ENCODE peak calls at places on chromosomes 16 and 17, in five cellular contexts. One of them, this sample, is unnamed.

GRCh38 chr16:86931410-86931941 is 353.1 kb downstream of the FOXL1 start:
- DNase-seq in skeletal muscle cell: peak
- DNase-seq in adrenal gland: peak
- DNase-seq in neural progenitor cell: no peak
- DNase-seq in fibroblast of the aortic adventitia: peak
- DNase-seq in this sample: peak

GRCh38 chr16:75118943-75119539 is 2.5 kb upstream of the LDHD start:
- DNase-seq in fibroblast of the aortic adventitia: no peak
- DNase-seq in skeletal muscle cell: no peak
- DNase-seq in adrenal gland: no peak
- DNase-seq in neural progenitor cell: no peak
- DNase-seq in this sample: no peak

GRCh38 chr16:26816885-26817571 is 249.7 kb upstream of the C16orf82 start:
- DNase-seq in skeletal muscle cell: no peak
- DNase-seq in fibroblast of the aortic adventitia: no peak
- DNase-seq in neural progenitor cell: no peak
- DNase-seq in adrenal gland: no peak
- DNase-seq in this sample: no peak

GRCh38 chr17:78124081-78124835 is 4.3 kb downstream of the TMC6 start:
- DNase-seq in adrenal gland: no peak
- DNase-seq in skeletal muscle cell: no peak
- DNase-seq in neural progenitor cell: no peak
- DNase-seq in fibroblast of the aortic adventitia: no peak
- DNase-seq in this sample: no peak

GRCh38 chr17:51029568-51030463 is 90.9 kb downstream of the SPAG9 start:
- DNase-seq in neural progenitor cell: no peak
- DNase-seq in fibroblast of the aortic adventitia: peak
- DNase-seq in adrenal gland: no peak
- DNase-seq in skeletal muscle cell: no peak
- DNase-seq in this sample: no peak

GRCh38 chr16:15807603-15808009 is 49.2 kb downstream of the MYH11 start:
- DNase-seq in adrenal gland: no peak
- DNase-seq in fibroblast of the aortic adventitia: peak
- DNase-seq in skeletal muscle cell: no peak
- DNase-seq in neural progenitor cell: peak
- DNase-seq in this sample: no peak

GRCh38 chr17:81484195-81484979 is 28.2 kb downstream of the ACTG1 start:
- DNase-seq in fibroblast of the aortic adventitia: peak
- DNase-seq in neural progenitor cell: peak
- DNase-seq in skeletal muscle cell: no peak
- DNase-seq in adrenal gland: peak
- DNase-seq in this sample: peak

GRCh38 chr17:2023692-2024571 is 1.2 kb downstream of the RTN4RL1 start:
- DNase-seq in neural progenitor cell: peak
- DNase-seq in adrenal gland: peak
- DNase-seq in fibroblast of the aortic adventitia: peak
- DNase-seq in skeletal muscle cell: no peak
- DNase-seq in this sample: no peak

GRCh38 chr16:28218109-28218508 is 6.3 kb upstream of the XPO6 start:
- DNase-seq in skeletal muscle cell: no peak
- DNase-seq in fibroblast of the aortic adventitia: peak
- DNase-seq in adrenal gland: peak
- DNase-seq in neural progenitor cell: peak
- DNase-seq in this sample: no peak

GRCh38 chr17:65984299-65984698 is 207.6 kb downstream of the CEP112 start:
- DNase-seq in neural progenitor cell: no peak
- DNase-seq in skeletal muscle cell: no peak
- DNase-seq in adrenal gland: no peak
- DNase-seq in fibroblast of the aortic adventitia: peak
- DNase-seq in this sample: no peak

GRCh38 chr17:1398028-1398427 is 2.0 kb downstream of the YWHAE start:
- DNase-seq in neural progenitor cell: no peak
- DNase-seq in adrenal gland: no peak
- DNase-seq in skeletal muscle cell: no peak
- DNase-seq in fibroblast of the aortic adventitia: peak
- DNase-seq in this sample: no peak

GRCh38 chr17:31224366-31224765 is 72.7 kb downstream of the OMG start:
- DNase-seq in adrenal gland: no peak
- DNase-seq in neural progenitor cell: no peak
- DNase-seq in fibroblast of the aortic adventitia: peak
- DNase-seq in skeletal muscle cell: no peak
- DNase-seq in this sample: no peak

GRCh38 chr16:86751081-86752030 is 173.0 kb downstream of the FOXL1 start:
- DNase-seq in adrenal gland: no peak
- DNase-seq in skeletal muscle cell: peak
- DNase-seq in neural progenitor cell: no peak
- DNase-seq in fibroblast of the aortic adventitia: peak
- DNase-seq in this sample: no peak

GRCh38 chr16:17194190-17194780 is 276.5 kb downstream of the XYLT1 start:
- DNase-seq in fibroblast of the aortic adventitia: peak
- DNase-seq in adrenal gland: peak
- DNase-seq in skeletal muscle cell: no peak
- DNase-seq in neural progenitor cell: peak
- DNase-seq in this sample: peak

GRCh38 chr17:79612468-79613194 is 1.8 kb upstream of the RBFOX3 start:
- DNase-seq in adrenal gland: peak
- DNase-seq in neural progenitor cell: peak
- DNase-seq in fibroblast of the aortic adventitia: peak
- DNase-seq in skeletal muscle cell: no peak
- DNase-seq in this sample: no peak

GRCh38 chr16:4087990-4088577 is 28.2 kb downstream of the ADCY9 start:
- DNase-seq in neural progenitor cell: no peak
- DNase-seq in skeletal muscle cell: no peak
- DNase-seq in fibroblast of the aortic adventitia: no peak
- DNase-seq in adrenal gland: no peak
- DNase-seq in this sample: no peak

GRCh38 chr16:776824-777223 is 11.4 kb downstream of the RPUSD1 start:
- DNase-seq in adrenal gland: no peak
- DNase-seq in fibroblast of the aortic adventitia: no peak
- DNase-seq in skeletal muscle cell: no peak
- DNase-seq in neural progenitor cell: no peak
- DNase-seq in this sample: no peak

GRCh38 chr16:64292953-64293352 is 828.9 kb downstream of the CDH11 start:
- DNase-seq in skeletal muscle cell: no peak
- DNase-seq in fibroblast of the aortic adventitia: peak
- DNase-seq in adrenal gland: no peak
- DNase-seq in neural progenitor cell: no peak
- DNase-seq in this sample: no peak

GRCh38 chr17:32281011-32281451 is 15.4 kb downstream of the RHBDL3 start:
- DNase-seq in skeletal muscle cell: no peak
- DNase-seq in adrenal gland: peak
- DNase-seq in fibroblast of the aortic adventitia: no peak
- DNase-seq in neural progenitor cell: peak
- DNase-seq in this sample: peak

GRCh38 chr16:72934661-72935403 is 113.1 kb downstream of the ZFHX3 start:
- DNase-seq in neural progenitor cell: no peak
- DNase-seq in fibroblast of the aortic adventitia: peak
- DNase-seq in skeletal muscle cell: peak
- DNase-seq in adrenal gland: peak
- DNase-seq in this sample: no peak

GRCh38 chr16:55082594-55082982 is 151.9 kb downstream of the IRX5 start:
- DNase-seq in adrenal gland: no peak
- DNase-seq in neural progenitor cell: no peak
- DNase-seq in skeletal muscle cell: no peak
- DNase-seq in fibroblast of the aortic adventitia: no peak
- DNase-seq in this sample: no peak

GRCh38 chr17:45346255-45347015 is 29.6 kb upstream of the MAP3K14 start:
- DNase-seq in neural progenitor cell: no peak
- DNase-seq in adrenal gland: no peak
- DNase-seq in fibroblast of the aortic adventitia: peak
- DNase-seq in skeletal muscle cell: peak
- DNase-seq in this sample: no peak

GRCh38 chr17:64252831-64253230 is 10.2 kb downstream of the TEX2 start:
- DNase-seq in skeletal muscle cell: no peak
- DNase-seq in adrenal gland: no peak
- DNase-seq in neural progenitor cell: no peak
- DNase-seq in fibroblast of the aortic adventitia: no peak
- DNase-seq in this sample: no peak

GRCh38 chr17:164536-165235 is 16.8 kb downstream of the DOC2B start:
- DNase-seq in skeletal muscle cell: no peak
- DNase-seq in neural progenitor cell: peak
- DNase-seq in fibroblast of the aortic adventitia: peak
- DNase-seq in adrenal gland: peak
- DNase-seq in this sample: peak

GRCh38 chr16:30896890-30897730 is 696 bp downstream of the CTF1 start:
- DNase-seq in neural progenitor cell: peak
- DNase-seq in adrenal gland: peak
- DNase-seq in skeletal muscle cell: peak
- DNase-seq in fibroblast of the aortic adventitia: peak
- DNase-seq in this sample: peak

GRCh38 chr17:60372790-60373483 is 19.0 kb downstream of the USP32 start:
- DNase-seq in skeletal muscle cell: no peak
- DNase-seq in adrenal gland: no peak
- DNase-seq in fibroblast of the aortic adventitia: peak
- DNase-seq in neural progenitor cell: no peak
- DNase-seq in this sample: no peak

DNA sequence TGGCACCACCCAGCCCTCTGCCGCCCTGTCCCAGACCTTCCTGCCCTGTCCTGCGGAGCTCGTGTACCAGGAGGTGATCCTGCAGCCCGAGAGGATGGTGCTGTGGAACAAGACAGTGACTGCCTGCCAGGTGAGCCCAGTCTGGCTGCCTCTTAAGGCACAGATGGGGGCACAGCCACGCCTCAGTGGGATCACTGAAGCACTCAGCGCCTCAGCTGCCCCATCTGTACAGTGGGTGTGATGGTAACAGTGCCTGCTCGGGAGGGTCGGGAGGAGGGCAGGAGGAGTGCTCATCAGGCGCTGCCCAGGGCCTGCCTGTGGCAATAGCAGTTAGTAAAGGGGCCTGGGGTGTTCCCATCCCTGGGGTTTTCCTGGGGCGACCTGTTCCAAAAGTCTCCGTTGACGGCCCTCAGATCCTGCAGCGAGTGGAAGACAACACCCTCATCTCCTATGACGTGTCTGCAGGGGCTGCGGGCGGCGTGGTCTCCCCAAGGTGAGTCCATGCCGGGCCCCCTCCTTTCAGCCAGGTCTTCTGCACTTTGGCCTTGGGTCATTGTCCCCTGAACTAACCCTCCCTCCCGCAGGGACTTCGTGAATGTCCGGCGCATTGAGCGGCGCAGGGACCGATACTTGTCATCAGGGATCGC is 4.6 kb upstream of the TCAP start:
- DNase-seq in adrenal gland: no peak
- DNase-seq in fibroblast of the aortic adventitia: no peak
- DNase-seq in skeletal muscle cell: no peak
- DNase-seq in neural progenitor cell: no peak
- DNase-seq in this sample: no peak
- H3K4me3 ChIP-seq in adrenal gland: no peak
- H3K4me3 ChIP-seq in fibroblast of the aortic adventitia: no peak
- H3K4me3 ChIP-seq in skeletal muscle cell: no peak
- H3K4me3 ChIP-seq in neural progenitor cell: no peak
- H3K4me3 ChIP-seq in this sample: peak

DNA sequence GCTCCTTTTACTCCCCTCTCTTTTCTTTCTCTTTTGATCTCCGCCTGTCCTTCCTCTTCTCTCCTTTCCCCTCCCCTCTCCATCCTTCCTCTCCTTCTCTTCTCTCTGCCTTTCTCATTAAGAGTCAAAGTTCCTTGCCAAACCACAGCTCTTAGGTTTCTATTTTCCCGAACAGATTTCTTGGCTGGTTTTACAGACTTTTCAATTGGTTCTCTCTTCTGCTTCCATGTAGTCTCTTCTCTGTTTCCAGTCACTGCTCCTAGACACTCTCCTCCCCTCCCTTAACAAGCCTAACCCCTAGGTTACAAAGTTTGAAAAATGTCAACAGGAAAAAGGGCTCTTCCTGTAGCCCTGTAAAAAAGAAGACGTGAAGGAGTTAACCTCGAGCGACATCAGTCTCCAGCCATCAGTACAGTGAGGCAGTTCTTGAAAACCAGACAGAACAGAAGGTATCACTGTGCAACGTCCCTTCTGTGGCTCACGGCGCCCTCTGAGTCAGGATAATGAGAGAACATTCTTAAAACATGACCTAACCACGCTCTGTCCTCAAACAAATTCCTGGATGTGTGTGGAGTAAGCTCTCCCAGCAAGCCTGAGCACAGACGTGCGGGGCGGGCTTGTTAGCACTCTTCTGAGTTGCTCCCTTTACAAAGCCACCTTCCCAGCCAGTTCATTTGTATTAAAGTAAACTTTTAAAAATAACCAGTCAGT is 11.6 kb upstream of the MARCHF10 start:
- DNase-seq in fibroblast of the aortic adventitia: peak
- DNase-seq in skeletal muscle cell: peak
- DNase-seq in adrenal gland: peak
- DNase-seq in neural progenitor cell: peak
- DNase-seq in this sample: peak
- H3K4me3 ChIP-seq in fibroblast of the aortic adventitia: peak
- H3K4me3 ChIP-seq in skeletal muscle cell: peak
- H3K4me3 ChIP-seq in adrenal gland: no peak
- H3K4me3 ChIP-seq in neural progenitor cell: no peak
- H3K4me3 ChIP-seq in this sample: no peak

DNA sequence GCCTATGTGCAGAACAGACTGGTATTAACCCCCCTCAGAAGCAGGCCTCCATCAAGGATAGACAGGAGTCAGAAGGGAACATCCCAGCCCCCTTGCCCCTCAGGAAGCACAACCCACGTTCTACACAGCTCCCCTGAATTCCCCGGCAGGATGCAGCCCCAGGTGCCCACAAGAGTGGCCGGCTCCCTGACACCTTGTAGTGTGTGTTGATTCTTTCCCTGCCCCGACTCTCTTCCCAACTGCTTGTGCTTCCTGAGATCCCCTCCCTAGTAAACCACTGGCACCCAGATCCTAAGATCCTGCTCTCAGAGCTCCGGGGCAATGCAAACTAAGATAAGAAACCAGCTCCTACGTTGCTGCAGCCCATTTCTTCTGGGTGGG is 34.8 kb upstream of the LITAF start:
- DNase-seq in fibroblast of the aortic adventitia: no peak
- DNase-seq in adrenal gland: no peak
- DNase-seq in neural progenitor cell: no peak
- DNase-seq in skeletal muscle cell: no peak
- DNase-seq in this sample: no peak
- H3K4me3 ChIP-seq in fibroblast of the aortic adventitia: peak
- H3K4me3 ChIP-seq in adrenal gland: no peak
- H3K4me3 ChIP-seq in neural progenitor cell: no peak
- H3K4me3 ChIP-seq in skeletal muscle cell: no peak
- H3K4me3 ChIP-seq in this sample: peak

DNA sequence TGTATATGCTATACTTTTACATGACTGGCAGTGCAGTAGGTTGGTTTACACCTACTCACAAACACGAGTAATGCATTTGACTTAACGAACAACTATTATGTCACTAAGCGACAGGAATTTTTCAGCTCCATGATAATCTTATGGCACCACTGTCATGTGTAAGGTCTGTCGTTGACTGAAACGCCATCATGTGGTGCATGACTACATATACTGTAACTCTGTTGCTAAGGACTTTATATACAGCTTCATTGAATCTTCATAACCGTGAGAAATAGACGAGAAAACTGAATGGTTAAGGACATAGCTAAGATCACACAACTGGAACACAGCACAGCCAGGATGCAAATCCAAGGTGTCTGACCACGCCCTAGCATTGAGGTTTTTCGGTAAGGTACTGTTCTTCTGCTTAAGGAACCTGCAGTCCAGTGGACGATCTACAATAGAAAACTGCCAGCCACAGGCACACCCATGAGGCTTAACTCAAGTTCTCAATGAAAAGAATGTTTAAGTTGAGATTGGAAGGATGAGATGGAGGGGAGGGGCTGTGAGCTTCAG is 3.3 kb downstream of the CFAP20 start:
- DNase-seq in adrenal gland: no peak
- DNase-seq in fibroblast of the aortic adventitia: no peak
- DNase-seq in neural progenitor cell: no peak
- DNase-seq in skeletal muscle cell: no peak
- DNase-seq in this sample: no peak
- H3K4me3 ChIP-seq in adrenal gland: no peak
- H3K4me3 ChIP-seq in fibroblast of the aortic adventitia: peak
- H3K4me3 ChIP-seq in neural progenitor cell: no peak
- H3K4me3 ChIP-seq in skeletal muscle cell: no peak
- H3K4me3 ChIP-seq in this sample: peak

This sample was measured in left ventricle myocardium inferior.